ENCODE peak calls at places on chromosomes 5 and 9, in seven cellular contexts. Y is neuronal stem cell, P is mesendoderm, A is mesenchymal stem cell, C is trophoblast cell, E is H1, N is H9. M is an unnamed sample.

GRCh38 chr9:68462004-68462775 is 78.5 kb downstream of the TMEM252 start:
- DNase-seq in C (no peak), A (no peak), P (peak; percentile 27), E (no peak), Y (peak; percentile 11), N (no peak), M (no peak)

GRCh38 chr5:36367524-36367923 is 65.8 kb upstream of the RANBP3L start:
- DNase-seq in P (no peak), Y (no peak), C (no peak), A (no peak), E (no peak), N (no peak), M (peak; percentile 16)

GRCh38 chr5:17239953-17240352 is 22.5 kb downstream of the BASP1 start:
- DNase-seq in E (peak; percentile 35), Y (no peak), P (no peak), C (no peak), N (no peak), A (no peak), M (no peak)

GRCh38 chr9:93209576-93210323 is 25.8 kb downstream of the WNK2 start:
- DNase-seq in P (no peak), A (no peak), Y (no peak), C (no peak), N (no peak), E (no peak), M (no peak)

GRCh38 chr9:105837261-105837660 is 142.9 kb downstream of the TMEM38B start:
- DNase-seq in P (no peak), Y (no peak), A (no peak), N (no peak), C (peak; percentile 51), E (no peak), M (no peak)

GRCh38 chr5:141359790-141360426 is at the start of gene PCDHGB2:
- DNase-seq in E (no peak), Y (no peak), P (peak; percentile 73), N (peak; percentile 50), C (no peak), A (peak; percentile 1), M (peak; percentile 64)

GRCh38 chr9:127221695-127222094 is 42.9 kb upstream of the GARNL3 start:
- DNase-seq in C (no peak), E (no peak), N (no peak), P (no peak), A (no peak), Y (no peak), M (no peak)

GRCh38 chr5:17189381-17190036 is 27.9 kb upstream of the BASP1 start:
- DNase-seq in Y (peak; percentile 86), P (peak; percentile 93), A (peak; percentile 89), N (peak; percentile 86), E (peak; percentile 93), C (peak; percentile 81), M (peak; percentile 86)

GRCh38 chr5:174972291-174972690 is 247.9 kb downstream of the MSX2 start:
- DNase-seq in C (no peak), N (no peak), E (no peak), A (no peak), P (no peak), Y (no peak), M (no peak)

GRCh38 chr5:169742773-169743296 is 105.8 kb downstream of the DOCK2 start:
- DNase-seq in P (no peak), A (peak; percentile 84), N (no peak), Y (no peak), E (no peak), C (no peak), M (peak; percentile 76)

GRCh38 chr9:87267701-87268100 is 230.0 kb upstream of the DAPK1 start:
- DNase-seq in P (no peak), C (no peak), A (no peak), E (no peak), Y (no peak), N (no peak), M (no peak)

GRCh38 chr5:189976-190365 is 1.3 kb upstream of the LRRC14B start:
- DNase-seq in N (no peak), A (no peak), Y (no peak), P (no peak), E (no peak), C (no peak), M (no peak)

GRCh38 chr5:92552206-92553160 is 1028.5 kb downstream of the NR2F1-AS1 start:
- DNase-seq in N (no peak), A (peak; percentile 99), C (no peak), Y (no peak), E (no peak), P (no peak), M (peak; percentile 99)

GRCh38 chr9:75083188-75083976 is 4.6 kb downstream of the NMRK1 start:
- DNase-seq in Y (no peak), A (no peak), N (peak; percentile 74), E (peak; percentile 55), P (peak; percentile 94), C (no peak), M (no peak)

GRCh38 chr5:1119312-1119831 is 7.5 kb upstream of the SLC12A7 start:
- DNase-seq in C (no peak), E (no peak), A (no peak), Y (no peak), P (no peak), N (no peak), M (no peak)

GRCh38 chr9:75152416-75152815 is 64.1 kb downstream of the OSTF1 start:
- DNase-seq in A (no peak), N (no peak), C (no peak), Y (no peak), E (no peak), P (no peak), M (peak; percentile 57)

GRCh38 chr9:76403352-76403751 is 9.1 kb upstream of the RFK start:
- DNase-seq in C (peak; percentile 74), E (no peak), P (peak; percentile 23), A (peak; percentile 81), N (no peak), Y (no peak), M (peak; percentile 85)

GRCh38 chr9:70011366-70011765 is 32.3 kb upstream of the MAMDC2 start:
- DNase-seq in N (no peak), A (peak; percentile 12), P (no peak), C (no peak), E (no peak), Y (no peak), M (peak; percentile 37)

GRCh38 chr5:109812698-109813097 is 123.0 kb downstream of the MAN2A1 start:
- DNase-seq in P (no peak), E (no peak), A (no peak), N (no peak), C (no peak), Y (no peak), M (peak; percentile 5)

GRCh38 chr9:71145179-71145578 is 23.8 kb upstream of the TRPM3 start:
- DNase-seq in A (no peak), E (no peak), C (no peak), P (no peak), N (no peak), Y (no peak), M (no peak)

GRCh38 chr5:87899109-87900100 is 369.2 kb downstream of the TMEM161B start:
- DNase-seq in P (peak; percentile 23), Y (peak; percentile 90), N (no peak), C (no peak), E (no peak), A (peak; percentile 90), M (no peak)

GRCh38 chr9:17004500-17004899 is 130.3 kb upstream of the CNTLN start:
- DNase-seq in A (peak; percentile 68), E (no peak), C (no peak), Y (no peak), N (no peak), P (peak; percentile 35), M (peak; percentile 49)

GRCh38 chr9:85215416-85215815 is 526.3 kb downstream of the AGTPBP1 start:
- DNase-seq in P (no peak), E (no peak), A (no peak), N (no peak), Y (no peak), C (no peak), M (no peak)

GRCh38 chr5:1445895-1446601 is 808 bp upstream of the SLC6A3 start:
- DNase-seq in A (no peak), E (peak; percentile 71), Y (no peak), P (peak; percentile 28), N (no peak), C (no peak), M (no peak)

GRCh38 chr5:110441035-110441434 is 285.4 kb downstream of the TMEM232 start:
- DNase-seq in P (peak; percentile 81), C (peak; percentile 10), N (peak; percentile 36), A (peak; percentile 67), E (no peak), Y (peak; percentile 11), M (peak; percentile 31)

GRCh38 chr9:134501266-134502181 is 140.1 kb upstream of the COL5A1 start:
- DNase-seq in C (no peak), A (no peak), E (no peak), N (no peak), Y (no peak), P (peak; percentile 26), M (no peak)

GRCh38 chr9:134502261-134503211 is 139.1 kb upstream of the COL5A1 start:
- DNase-seq in E (no peak), N (no peak), P (peak; percentile 62), C (peak; percentile 51), Y (no peak), A (peak; percentile 99), M (peak; percentile 99)

GRCh38 chr9:134503301-134504105 is 138.1 kb upstream of the COL5A1 start:
- DNase-seq in E (no peak), A (no peak), P (no peak), N (no peak), C (no peak), Y (no peak), M (no peak)

GRCh38 chr9:134498767-134499166 is 142.8 kb upstream of the COL5A1 start:
- DNase-seq in E (no peak), N (no peak), C (no peak), A (no peak), Y (no peak), P (no peak), M (no peak)

GRCh38 chr9:134500931-134501265 is 140.7 kb upstream of the COL5A1 start:
- DNase-seq in A (no peak), N (no peak), Y (no peak), P (peak; percentile 6), E (no peak), C (no peak), M (no peak)
- H3K23ac ChIP-seq in A (no peak overlapping the region), N (no peak overlapping the region), Y (peak overlapping the region; percentile 53), P (no peak overlapping the region), E (no peak overlapping the region), C (no peak overlapping the region), M (no peak overlapping the region)

GRCh38 chr5:20654033-20654432 is 666.0 kb upstream of the CDH18 start:
- DNase-seq in N (no peak), P (no peak), E (no peak), C (no peak), Y (no peak), A (no peak), M (no peak)
- H3K27me3 ChIP-seq in N (no peaks in the 10 kb centered on the region), P (no peaks in the 10 kb centered on the region), E (no peaks in the 10 kb centered on the region), C (no peaks in the 10 kb centered on the region), Y (no peaks in the 10 kb centered on the region), A (no peaks in the 10 kb centered on the region), M (no peaks in the 10 kb centered on the region)

GRCh38 chr9:114867327-114867726 is 61.5 kb upstream of the TNFSF15 start:
- DNase-seq in C (no peak), N (no peak), Y (no peak), A (no peak), E (no peak), P (no peak), M (no peak)
- H3K23ac ChIP-seq in C (no peak overlapping the region), N (no peak overlapping the region), Y (no peak overlapping the region), A (no peak overlapping the region), E (no peak overlapping the region), P (no peak overlapping the region), M (no peak overlapping the region)

DNA sequence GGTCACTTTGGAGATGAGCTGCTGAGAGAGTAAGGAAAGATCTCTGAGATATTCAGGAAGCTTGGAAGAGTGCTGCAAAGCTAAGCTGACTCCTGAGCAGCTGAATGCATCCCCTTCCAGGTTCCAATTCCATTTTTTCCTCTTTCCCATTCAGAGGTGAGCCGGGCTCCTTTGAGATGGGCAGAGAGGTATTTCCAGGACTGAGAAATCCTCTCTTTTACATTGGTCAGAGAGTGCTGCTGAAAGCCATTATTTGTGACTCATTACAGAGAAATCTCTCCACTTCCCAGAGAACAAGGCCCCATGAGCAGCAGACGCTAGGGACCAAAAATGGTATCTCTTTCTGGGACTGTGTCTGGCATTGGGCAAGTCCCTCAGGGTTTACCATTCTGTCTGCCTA is 3.7 kb downstream of the MCTP1 start:
- DNase-seq in Y (no peak), N (peak; percentile 78), E (no peak), C (no peak), P (peak; percentile 95), A (peak; percentile 22), M (peak; percentile 1)
- H3K27me3 ChIP-seq in Y (peaks cover 65% of the 10 kb centered on the region), N (peaks cover 6% of the 10 kb centered on the region), E (peaks cover 16% of the 10 kb centered on the region), C (peaks cover 7% of the 10 kb centered on the region), P (peaks cover 10% of the 10 kb centered on the region), A (peaks cover 56% of the 10 kb centered on the region), M (peaks cover 35% of the 10 kb centered on the region)

M was measured in IMR-90.